ENCODE peak calls at places on chromosomes 6 and 20, in four cellular contexts. A, R, J and Y are unnamed samples.

GRCh38 chr6:34128045-34128444 is 17.8 kb downstream of the GRM4 start:
- DNase-seq in J (no peak), A (no peak), R (no peak), Y (no peak)

GRCh38 chr6:21885532-21886089 is 292.1 kb downstream of the SOX4 start:
- DNase-seq in A (no peak), R (no peak), J (peak), Y (no peak)

GRCh38 chr6:139965393-139965792 is 590.9 kb upstream of the CITED2 start:
- DNase-seq in A (no peak), R (no peak), J (no peak), Y (no peak)

GRCh38 chr6:156778615-156779205 is 1.5 kb downstream of the ARID1B start:
- DNase-seq in J (peak), R (peak), A (peak), Y (peak)

GRCh38 chr6:47132724-47133123 is 90.6 kb upstream of the ADGRF1 start:
- DNase-seq in A (no peak), J (no peak), R (no peak), Y (no peak)

GRCh38 chr6:55009114-55009513 is 162.5 kb downstream of the FAM83B start:
- DNase-seq in R (no peak), J (no peak), A (no peak), Y (no peak)

GRCh38 chr20:44183282-44183681 is 3.7 kb downstream of the JPH2 start:
- DNase-seq in A (no peak), R (no peak), J (no peak), Y (no peak)

GRCh38 chr6:86423571-86423970 is 513.8 kb upstream of the HTR1E start:
- DNase-seq in R (no peak), A (no peak), J (no peak), Y (no peak)

GRCh38 chr6:132400641-132401119 is 595 bp downstream of the MOXD1 start:
- DNase-seq in A (no peak), R (no peak), J (peak), Y (no peak)

GRCh38 chr6:80962382-80962781 is 790.1 kb downstream of the TENT5A start:
- DNase-seq in R (no peak), A (no peak), J (no peak), Y (no peak)

GRCh38 chr20:24695529-24696225 is 226.2 kb downstream of the SYNDIG1 start:
- DNase-seq in R (peak), J (no peak), A (no peak), Y (no peak)

GRCh38 chr6:46412662-46413061 is 78.6 kb downstream of the RCAN2 start:
- DNase-seq in A (no peak), R (no peak), J (no peak), Y (no peak)

GRCh38 chr6:105943514-105943913 is 142.6 kb upstream of the PRDM1 start:
- DNase-seq in J (no peak), A (no peak), R (no peak), Y (no peak)